ENCODE peak calls at places on chromosomes 11 and 22, in ten cellular contexts. A is small intestine, M is body of pancreas, P is psoas muscle, Y is kidney, U is brain microvascular endothelial cell, I is GM12878, X is heart right ventricle, G is prostate gland, O is epithelial cell of prostate. Q is an unnamed sample.
A peak's percentile ranks its signal among the peaks of the same experiment; 100 is the strongest.

GRCh38 chr11:94876645-94877445 is 96.5 kb downstream of the CWC15 start:
- DNase-seq in O (no peak), M (peak; percentile 76), Y (peak; percentile 92), X (peak; percentile 84), I (peak; percentile 31), P (peak; percentile 85), G (peak; percentile 48), A (peak; percentile 16), U (peak; percentile 98), Q (peak; percentile 95)

GRCh38 chr11:125923012-125923579 is 18.8 kb downstream of the DDX25 start:
- DNase-seq in M (peak; percentile 77), U (peak; percentile 62), Y (no peak), P (no peak), G (peak; percentile 69), A (peak; percentile 75), O (peak; percentile 6), X (peak; percentile 68), I (peak; percentile 37), Q (peak; percentile 79)

GRCh38 chr11:126561327-126561893 is 205.9 kb downstream of the ST3GAL4 start:
- DNase-seq in P (no peak), A (peak; percentile 3), X (peak; percentile 48), G (peak; percentile 20), Y (no peak), I (no peak), O (no peak), U (peak; percentile 53), M (peak; percentile 33), Q (no peak)

GRCh38 chr22:26666035-26666338 is 8.6 kb downstream of the MIAT start:
- DNase-seq in I (no peak), U (peak; percentile 61), G (no peak), M (no peak), O (no peak), A (no peak), X (no peak), Y (no peak), P (no peak), Q (no peak)

GRCh38 chr11:19938051-19938856 is 222.0 kb downstream of the DBX1 start:
- DNase-seq in I (no peak), X (peak; percentile 31), Y (no peak), P (no peak), U (peak; percentile 75), A (peak; percentile 34), G (no peak), M (peak; percentile 62), O (no peak), Q (no peak)

GRCh38 chr11:61472282-61472681 is 36.3 kb upstream of the LRRC10B start:
- DNase-seq in P (peak; percentile 93), A (no peak), X (peak; percentile 63), O (no peak), Y (no peak), G (no peak), M (peak; percentile 39), U (no peak), I (no peak), Q (peak; percentile 85)

GRCh38 chr11:7492253-7492652 is 6.9 kb downstream of the OLFML1 start:
- DNase-seq in A (no peak), X (no peak), O (no peak), Y (no peak), M (no peak), I (no peak), P (no peak), U (no peak), G (no peak), Q (no peak)

GRCh38 chr11:119187123-119187892 is 2.0 kb downstream of the NHERF4 start:
- DNase-seq in P (no peak), G (no peak), O (no peak), X (no peak), A (no peak), M (no peak), U (no peak), I (no peak), Y (peak; percentile 37), Q (no peak)

GRCh38 chr11:26766996-26767395 is 45.1 kb upstream of the SLC5A12 start:
- DNase-seq in X (no peak), U (no peak), Y (no peak), M (no peak), I (no peak), P (no peak), G (no peak), O (no peak), A (no peak), Q (no peak)

GRCh38 chr22:17159504-17159951 is 451 bp upstream of the HDHD5 start:
- DNase-seq in A (peak; percentile 83), U (peak; percentile 20), M (peak; percentile 39), X (peak; percentile 40), O (no peak), G (peak; percentile 47), P (no peak), I (no peak), Y (peak; percentile 83), Q (peak; percentile 82)

GRCh38 chr11:78127408-78127807 is 12.0 kb downstream of the ALG8 start:
- DNase-seq in U (no peak), G (no peak), P (no peak), I (no peak), M (no peak), X (no peak), Y (no peak), A (no peak), O (no peak), Q (no peak)

GRCh38 chr11:88281317-88281712 is 56.2 kb downstream of the CTSC start:
- DNase-seq in X (no peak), Y (no peak), G (no peak), P (no peak), O (no peak), A (no peak), M (no peak), U (no peak), I (no peak), Q (no peak)

GRCh38 chr11:87820026-87820425 is 355.2 kb downstream of the RAB38 start:
- DNase-seq in O (no peak), M (no peak), I (no peak), G (no peak), X (no peak), A (no peak), U (no peak), Y (no peak), P (no peak), Q (no peak)

GRCh38 chr11:93020248-93021088 is 51.0 kb downstream of the MTNR1B start:
- DNase-seq in P (no peak), X (no peak), A (no peak), I (no peak), O (peak; percentile 93), G (no peak), Y (no peak), U (peak; percentile 43), M (no peak), Q (no peak)

GRCh38 chr11:111541209-111542061 is 915 bp downstream of the LAYN start:
- DNase-seq in X (peak; percentile 73), A (no peak), G (peak; percentile 39), I (no peak), P (peak; percentile 79), U (peak; percentile 40), O (no peak), Y (peak; percentile 78), M (peak; percentile 57), Q (peak; percentile 88)

GRCh38 chr11:36775157-36775556 is 177.1 kb upstream of the RAG2 start:
- DNase-seq in Y (no peak), M (no peak), I (no peak), O (no peak), U (no peak), P (no peak), A (no peak), X (no peak), G (no peak), Q (no peak)

GRCh38 chr22:46312056-46312455 is 15.4 kb downstream of the GTSE1 start:
- DNase-seq in M (no peak), G (no peak), P (no peak), X (no peak), O (no peak), I (no peak), Y (peak; percentile 41), A (no peak), U (no peak), Q (no peak)

GRCh38 chr11:1460396-1460795 is 26.2 kb downstream of the MOB2 start:
- DNase-seq in I (no peak), G (peak; percentile 48), X (no peak), M (no peak), P (no peak), O (no peak), Y (peak; percentile 90), A (no peak), U (no peak), Q (peak; percentile 95)
- H3K27ac ChIP-seq in I (no peak overlapping the region), G (peak overlapping the region; percentile 80), X (no peak overlapping the region), M (no peak overlapping the region), P (no peak overlapping the region), O (no peak overlapping the region), Y (no peak overlapping the region), A (peak overlapping the region; percentile 74), U (no peak overlapping the region), Q (peak overlapping the region; percentile 94)

DNA sequence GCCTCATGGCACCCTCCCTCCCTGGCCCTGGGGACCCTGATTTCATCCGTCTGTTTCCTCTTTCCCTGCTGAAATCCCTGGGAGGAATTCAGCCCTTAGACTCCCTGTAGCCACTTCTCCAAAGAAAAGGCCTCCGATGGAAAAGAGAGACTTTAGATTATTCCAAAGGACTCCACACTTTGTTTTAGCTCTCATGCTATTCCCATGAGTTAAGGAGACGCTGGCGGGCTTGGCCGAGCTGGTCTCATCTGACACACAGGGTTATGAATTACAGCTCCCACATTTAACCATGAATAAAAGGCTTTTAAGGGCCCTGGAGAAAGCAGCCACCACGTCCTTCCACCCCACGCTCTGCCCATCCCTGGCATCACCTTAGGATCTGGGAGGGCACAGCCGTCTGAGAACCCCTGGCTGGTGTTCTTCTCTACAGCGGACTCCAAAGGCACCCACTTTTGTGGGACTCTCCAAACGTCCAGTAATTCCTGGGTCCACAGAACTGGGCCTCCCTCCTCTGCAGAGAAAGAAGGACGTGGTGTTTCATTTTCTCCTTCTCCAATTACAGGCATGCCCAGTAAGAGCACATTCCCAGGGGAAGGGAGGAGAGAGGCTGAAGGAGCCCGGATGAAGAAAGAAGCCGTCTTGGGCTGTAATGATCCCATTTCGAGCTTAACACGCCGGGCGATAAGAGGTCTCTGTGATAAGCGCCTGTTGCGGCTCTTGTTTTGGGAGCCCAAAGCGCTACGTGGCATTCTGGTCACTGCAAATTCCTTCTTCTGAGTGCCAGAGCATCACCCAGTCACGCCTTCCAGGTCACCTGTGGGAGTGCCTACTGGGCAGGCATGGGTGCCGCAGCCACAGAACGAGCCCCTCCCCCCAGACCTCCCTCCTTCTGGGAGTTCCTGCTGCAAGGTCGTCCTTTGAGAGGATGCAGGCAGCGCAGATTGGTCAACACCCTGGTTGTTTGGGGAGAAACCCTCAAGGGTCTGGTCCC is 57.3 kb downstream of the ANO1 start:
- DNase-seq in U (peak; percentile 5), A (no peak), X (peak; percentile 25), I (no peak), G (no peak), P (no peak), M (no peak), O (no peak), Y (no peak), Q (no peak)
- H3K27ac ChIP-seq in U (no peak overlapping the region), A (no peak overlapping the region), X (peak overlapping the region; percentile 56), I (no peak overlapping the region), G (peak overlapping the region; percentile 42), P (no peak overlapping the region), M (no peak overlapping the region), O (no peak overlapping the region), Y (no peak overlapping the region), Q (no peak overlapping the region)

GRCh38 chr11:47437746-47438418 is 11.1 kb downstream of the RAPSN start:
- DNase-seq in X (peak; percentile 24), M (peak; percentile 64), P (peak; percentile 79), A (no peak), Y (no peak), U (no peak), G (no peak), O (no peak), I (no peak), Q (peak; percentile 78)
- H3K27ac ChIP-seq in X (peak overlapping the region; percentile 2), M (peak overlapping the region; percentile 40), P (peak overlapping the region; percentile 55), A (no peak overlapping the region), Y (no peak overlapping the region), U (no peak overlapping the region), G (no peak overlapping the region), O (no peak overlapping the region), I (no peak overlapping the region), Q (peak overlapping the region; percentile 12)

GRCh38 chr22:41531422-41531727 is 12.9 kb downstream of the POLR3H start:
- DNase-seq in X (no peak), I (no peak), O (no peak), U (no peak), Y (no peak), P (no peak), G (no peak), A (no peak), M (no peak), Q (no peak)
- H3K27ac ChIP-seq in X (peak overlapping the region; percentile 78), I (no peak overlapping the region), O (no peak overlapping the region), U (no peak overlapping the region), Y (no peak overlapping the region), P (peak overlapping the region; percentile 23), G (no peak overlapping the region), A (no peak overlapping the region), M (no peak overlapping the region), Q (peak overlapping the region; percentile 0)